ENCODE peak calls at places on chromosomes 12 and 14, in seven cellular contexts. R, O, M, Q, U, V and A are unnamed samples.

GRCh38 chr12:112408621-112409020 is 784 bp downstream of the RPL6 start:
- DNase-seq in R (no peak), U (no peak), Q (no peak), V (no peak), M (peak; percentile 34), O (no peak), A (no peak)

GRCh38 chr12:26512213-26512612 is 316.8 kb downstream of the SSPN start:
- DNase-seq in Q (no peak), U (no peak), R (no peak), O (peak; percentile 32), V (no peak), M (no peak), A (no peak)

GRCh38 chr14:103625361-103626095 is 3.5 kb upstream of the KLC1 start:
- DNase-seq in V (no peak), R (no peak), O (no peak), M (no peak), U (no peak), Q (no peak), A (no peak)

GRCh38 chr12:61301817-61302216 is 958.4 kb upstream of the USP15 start:
- DNase-seq in U (no peak), M (no peak), V (no peak), R (no peak), O (no peak), Q (no peak), A (no peak)

GRCh38 chr14:89836830-89837469 is 117.6 kb downstream of the EFCAB11 start:
- DNase-seq in Q (no peak), O (no peak), V (no peak), R (no peak), U (no peak), M (no peak), A (no peak)

GRCh38 chr12:57893460-57894353 is 47.2 kb upstream of the CTDSP2 start:
- DNase-seq in O (peak; percentile 61), R (no peak), Q (no peak), M (no peak), V (peak; percentile 62), U (no peak), A (peak; percentile 92)

GRCh38 chr12:52032431-52032796 is 18.8 kb upstream of the NR4A1 start:
- DNase-seq in R (no peak), O (no peak), Q (no peak), U (no peak), V (no peak), M (no peak), A (peak; percentile 56)

GRCh38 chr12:53298154-53298553 is 1.3 kb upstream of the MYG1 start:
- DNase-seq in R (no peak), V (no peak), O (no peak), Q (no peak), U (no peak), M (no peak), A (peak; percentile 42)

GRCh38 chr14:98234208-98234607 is 1037.8 kb downstream of the BCL11B start:
- DNase-seq in M (no peak), V (no peak), O (no peak), Q (no peak), U (no peak), R (no peak), A (no peak)

GRCh38 chr14:103623883-103624482 is 5.0 kb upstream of the KLC1 start:
- DNase-seq in R (no peak), M (no peak), V (no peak), O (no peak), U (no peak), Q (no peak), A (no peak)

GRCh38 chr14:100203962-100204834 is 34.7 kb upstream of the YY1 start:
- DNase-seq in O (no peak), V (peak; percentile 96), Q (no peak), U (no peak), R (no peak), M (no peak), A (no peak)

GRCh38 chr12:123364532-123365140 is at the start of gene SBNO1:
- DNase-seq in Q (peak; percentile 58), V (peak; percentile 71), M (peak; percentile 97), O (peak; percentile 89), U (no peak), R (peak; percentile 75), A (no peak)

GRCh38 chr12:74624206-74624605 is 86.6 kb downstream of the ATXN7L3B start:
- DNase-seq in U (no peak), Q (no peak), R (no peak), M (no peak), V (no peak), O (no peak), A (no peak)

GRCh38 chr14:23577710-23578392 is 739 bp downstream of the JPH4 start:
- DNase-seq in R (no peak), U (peak; percentile 71), M (no peak), Q (no peak), O (peak; percentile 83), V (no peak), A (no peak)

GRCh38 chr12:94722664-94723063 is 72.3 kb upstream of the TMCC3 start:
- DNase-seq in O (no peak), R (no peak), U (no peak), M (no peak), Q (no peak), V (no peak), A (no peak)
- H3K4me2 ChIP-seq in O (no peak overlapping the region), R (no peak overlapping the region), U (no peak overlapping the region), M (no peak overlapping the region), Q (no peak overlapping the region), V (no peak overlapping the region), A (no peak overlapping the region)

DNA sequence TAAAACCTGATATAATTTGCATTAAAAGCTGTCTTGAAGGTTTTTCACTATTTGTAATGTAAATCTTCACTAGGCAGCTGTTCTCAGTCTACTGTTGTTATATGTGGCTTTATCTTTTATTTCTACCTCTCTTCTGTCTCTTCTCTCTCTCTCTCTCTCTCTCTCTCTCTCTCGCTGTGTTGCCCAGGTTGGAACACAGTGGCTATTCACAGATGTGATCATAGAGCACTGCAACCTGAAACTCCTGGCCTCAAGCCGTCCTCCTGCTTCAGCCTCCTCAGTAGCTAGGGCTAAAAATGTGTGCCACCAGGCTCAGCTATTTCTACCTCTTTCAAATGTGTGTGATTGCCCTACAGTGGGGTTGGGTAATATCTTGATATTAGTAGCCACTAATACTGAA is 21.1 kb downstream of the FUT8 start:
- DNase-seq in V (no peak), M (no peak), R (no peak), O (no peak), Q (no peak), U (no peak), A (no peak)
- TF ChIP-seq EZH2 in V (no peak), M (no peak), R (no peak), O (no peak), Q (no peak), U (no peak), A (no peak)

GRCh38 chr14:20706657-20707355 is 18.2 kb downstream of the ANG start:
- DNase-seq in Q (no peak), V (no peak), U (no peak), O (peak; percentile 69), M (no peak), R (no peak), A (peak; percentile 88)

GRCh38 chr14:20714593-20715250 is 26.2 kb downstream of the ANG start:
- DNase-seq in M (no peak), O (no peak), Q (no peak), R (no peak), U (no peak), V (no peak), A (peak; percentile 67)

GRCh38 chr14:20712900-20713299 is 24.3 kb downstream of the ANG start:
- DNase-seq in M (no peak), R (no peak), Q (no peak), V (no peak), U (no peak), O (no peak), A (no peak)

GRCh38 chr14:20707622-20708021 is 19.1 kb downstream of the ANG start:
- DNase-seq in V (no peak), Q (no peak), R (no peak), M (no peak), O (no peak), U (no peak), A (peak; percentile 57)

DNA sequence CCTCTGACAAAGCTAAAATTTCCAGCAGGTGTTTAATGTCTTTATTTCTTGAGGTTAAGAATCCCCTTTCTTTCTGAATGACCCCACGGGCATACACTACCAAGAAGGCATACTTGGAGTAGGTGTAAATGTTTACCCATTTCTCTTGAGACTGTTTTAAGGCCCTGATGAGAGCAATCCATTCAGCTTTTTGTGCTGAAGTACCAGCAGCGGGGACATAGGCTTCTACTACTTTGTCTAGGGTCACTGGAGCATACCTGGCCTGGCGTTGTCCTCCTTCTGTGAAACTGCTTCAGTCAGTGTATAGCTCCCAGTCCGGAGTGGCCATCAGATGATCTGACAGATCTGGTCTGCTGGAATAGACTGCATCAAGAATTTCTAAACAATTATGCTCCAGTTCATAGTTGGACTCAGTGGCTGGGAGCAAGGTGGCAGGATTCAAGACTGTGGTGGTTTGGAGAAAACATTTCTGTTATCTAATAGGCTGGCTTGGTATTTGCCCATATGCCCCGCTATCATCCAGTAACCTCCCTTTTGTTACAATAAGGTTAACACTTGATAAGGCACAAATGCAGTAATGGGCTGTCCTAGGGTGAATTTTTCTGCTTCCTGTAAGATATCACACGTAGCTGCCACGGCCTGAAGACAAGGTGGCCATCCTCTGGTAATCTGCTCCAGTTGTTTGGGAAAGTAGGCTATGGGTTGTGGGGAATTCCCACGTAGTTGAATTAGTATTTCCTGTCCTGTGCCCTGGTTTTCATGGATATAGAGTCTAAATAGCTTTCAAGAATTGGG is 22.9 kb downstream of the ANG start:
- DNase-seq in R (no peak), U (no peak), Q (no peak), M (peak; percentile 14), O (no peak), V (no peak), A (peak; percentile 12)
- TF ChIP-seq POLR2AphosphoS5 in R (no peak), U (no peak), Q (no peak), M (no peak), O (no peak), V (no peak), A (no peak)

GRCh38 chr12:66688836-66689439 is 10.1 kb upstream of the GRIP1 start:
- DNase-seq in Q (no peak), V (peak; percentile 65), U (peak; percentile 70), R (peak; percentile 52), M (peak; percentile 41), O (peak; percentile 91), A (peak; percentile 20)
- H3K4me2 ChIP-seq in Q (no peak overlapping the region), V (no peak overlapping the region), U (no peak overlapping the region), R (no peak overlapping the region), M (no peak overlapping the region), O (peak overlapping the region; percentile 31), A (no peak overlapping the region)

DNA sequence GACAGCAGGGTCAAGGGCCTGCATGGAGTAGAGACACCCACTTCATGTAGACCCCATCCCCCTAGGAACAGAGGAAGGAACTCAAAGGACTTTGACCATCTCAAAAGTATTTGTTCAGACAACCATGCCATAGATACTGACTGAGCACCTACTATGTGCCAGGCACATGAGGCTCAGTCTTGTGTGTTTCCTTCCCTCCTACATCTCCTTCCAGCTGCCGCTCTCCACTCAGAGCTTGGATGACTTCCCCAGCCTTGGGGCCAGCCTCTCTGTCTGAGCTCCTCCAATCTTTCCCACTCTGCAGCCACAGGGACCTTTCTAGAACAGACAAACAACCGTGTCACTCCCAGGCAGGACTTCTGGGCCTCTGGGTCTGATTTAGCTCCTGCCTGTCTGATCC is 2.5 kb downstream of the TRPV4 start:
- DNase-seq in M (no peak), R (no peak), U (no peak), V (no peak), Q (no peak), O (no peak), A (no peak)
- TF ChIP-seq EZH2 in M (no peak), R (no peak), U (no peak), V (no peak), Q (no peak), O (no peak), A (no peak)